ENCODE peak calls at places on chromosomes 3 and 15, in nine cellular contexts. D, Z, R, G, V, K, M, I and C are unnamed samples.

GRCh38 chr15:31563421-31563820 is 236.8 kb downstream of the KLF13 start:
- DNase-seq in D (no peak), Z (no peak), R (no peak), G (no peak), V (no peak), K (no peak), M (no peak), I (no peak), C (no peak)

GRCh38 chr3:141643391-141643790 is 94.7 kb upstream of the RNF7 start:
- DNase-seq in D (no peak), Z (peak), R (no peak), G (peak), V (no peak), K (no peak), M (no peak), I (peak), C (no peak)

GRCh38 chr15:77869021-77869895 is 208.3 kb downstream of the TBC1D2B start:
- DNase-seq in D (no peak), Z (no peak), R (no peak), G (peak), V (no peak), K (no peak), M (no peak), I (peak), C (peak)

GRCh38 chr15:74345051-74345450 is 22.4 kb downstream of the CYP11A1 start:
- DNase-seq in D (no peak), Z (peak), R (no peak), G (peak), V (no peak), K (no peak), M (no peak), I (peak), C (peak)

GRCh38 chr3:155791190-155791589 is 14.9 kb downstream of the C3orf33 start:
- DNase-seq in D (no peak), Z (peak), R (no peak), G (peak), V (peak), K (peak), M (no peak), I (no peak), C (no peak)

GRCh38 chr15:43751885-43752284 is 5.6 kb downstream of the PDIA3 start:
- DNase-seq in D (no peak), Z (no peak), R (no peak), G (no peak), V (no peak), K (no peak), M (no peak), I (no peak), C (no peak)

GRCh38 chr3:107710851-107711250 is 188.1 kb downstream of the BBX start:
- DNase-seq in D (peak), Z (peak), R (peak), G (peak), V (peak), K (no peak), M (peak), I (peak), C (peak)

GRCh38 chr3:190739726-190740230 is 122.7 kb downstream of the GMNC start:
- DNase-seq in D (no peak), Z (no peak), R (no peak), G (peak), V (peak), K (no peak), M (no peak), I (no peak), C (no peak)

GRCh38 chr3:195001961-195002861 is 268.7 kb downstream of the XXYLT1 start:
- DNase-seq in D (peak), Z (peak), R (peak), G (peak), V (peak), K (peak), M (peak), I (no peak), C (peak)

GRCh38 chr3:168443967-168444366 is 348.2 kb upstream of the GOLIM4 start:
- DNase-seq in D (no peak), Z (no peak), R (no peak), G (no peak), V (no peak), K (no peak), M (no peak), I (no peak), C (no peak)

GRCh38 chr3:129259612-129260477 is 10.4 kb downstream of the COPG1 start:
- DNase-seq in D (no peak), Z (no peak), R (no peak), G (no peak), V (no peak), K (no peak), M (no peak), I (no peak), C (no peak)

GRCh38 chr3:65635661-65636060 is 403.1 kb downstream of the MAGI1 start:
- DNase-seq in D (no peak), Z (no peak), R (no peak), G (no peak), V (no peak), K (no peak), M (no peak), I (no peak), C (no peak)

GRCh38 chr15:28984421-28985375 is 98.9 kb downstream of the APBA2 start:
- DNase-seq in D (no peak), Z (peak), R (no peak), G (peak), V (peak), K (no peak), M (peak), I (peak), C (no peak)

GRCh38 chr3:166783206-166783605 is 596.9 kb downstream of the ZBBX start:
- DNase-seq in D (no peak), Z (no peak), R (no peak), G (no peak), V (no peak), K (no peak), M (no peak), I (no peak), C (no peak)

GRCh38 chr15:23420806-23421575 is 26.1 kb downstream of the GOLGA6L2 start:
- DNase-seq in D (no peak), Z (no peak), R (no peak), G (no peak), V (peak), K (no peak), M (no peak), I (no peak), C (no peak)

DNA sequence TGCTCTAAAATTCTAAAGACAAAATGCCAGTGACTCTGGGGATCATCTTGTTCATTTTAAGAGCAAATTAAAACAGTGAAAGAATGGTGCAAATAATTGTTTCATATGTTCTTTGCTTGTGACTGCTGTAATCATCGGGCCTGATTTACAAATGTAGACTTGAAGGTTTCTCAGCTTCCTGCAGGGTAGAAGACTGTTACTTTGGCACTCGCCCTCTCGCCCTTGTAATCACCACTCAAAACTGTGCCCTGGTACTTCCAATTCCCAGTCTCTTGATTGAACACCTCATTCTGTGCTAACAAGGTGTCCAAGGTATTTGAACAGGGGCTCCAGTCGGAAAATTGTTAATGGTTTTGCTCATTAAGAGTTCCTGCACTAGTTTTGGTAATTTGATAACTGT is 209.5 kb downstream of the ZIC1 start:
- DNase-seq in D (no peak), Z (no peak), R (no peak), G (no peak), V (no peak), K (peak), M (no peak), I (no peak), C (no peak)
- H2AFZ ChIP-seq in D (no peak), Z (no peak), R (no peak), G (peak), V (peak), K (no peak), M (no peak), I (peak), C (no peak)

GRCh38 chr15:34436956-34437442 is 609 bp downstream of the GOLGA8A start:
- DNase-seq in D (no peak), Z (peak), R (peak), G (peak), V (peak), K (peak), M (peak), I (peak), C (peak)

GRCh38 chr15:34439878-34440277 is 2.3 kb upstream of the GOLGA8A start:
- DNase-seq in D (no peak), Z (no peak), R (no peak), G (no peak), V (no peak), K (no peak), M (no peak), I (no peak), C (no peak)

GRCh38 chr15:34435658-34436057 is 1.9 kb downstream of the GOLGA8A start:
- DNase-seq in D (no peak), Z (no peak), R (no peak), G (no peak), V (no peak), K (no peak), M (no peak), I (no peak), C (no peak)

GRCh38 chr15:34436126-34436955 is 1.3 kb downstream of the GOLGA8A start:
- DNase-seq in D (no peak), Z (no peak), R (peak), G (peak), V (peak), K (peak), M (no peak), I (peak), C (peak)

DNA sequence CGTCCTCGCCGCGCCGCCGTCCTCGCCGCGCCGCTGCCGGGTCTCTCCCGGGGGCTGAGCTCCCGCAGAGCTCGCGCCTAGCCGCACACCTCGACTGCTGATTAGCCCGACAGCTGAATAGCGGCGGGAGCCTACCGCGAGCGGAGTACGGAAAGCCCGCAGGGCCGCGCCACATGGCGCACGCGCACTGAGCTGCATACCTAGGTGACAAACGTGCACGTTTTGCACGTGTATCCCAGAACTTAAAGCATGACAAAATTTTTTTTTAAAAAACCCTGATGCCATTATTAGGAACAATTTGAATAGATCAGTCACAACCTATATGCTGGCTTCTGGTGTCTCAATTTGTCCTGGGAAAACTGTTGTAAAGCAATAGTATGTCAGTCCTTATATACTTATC is at the start of gene GOLGA8A:
- DNase-seq in D (peak), Z (peak), R (peak), G (peak), V (peak), K (peak), M (peak), I (peak), C (peak)
- H2AFZ ChIP-seq in D (peak), Z (peak), R (peak), G (peak), V (no peak), K (peak), M (peak), I (peak), C (peak)

DNA sequence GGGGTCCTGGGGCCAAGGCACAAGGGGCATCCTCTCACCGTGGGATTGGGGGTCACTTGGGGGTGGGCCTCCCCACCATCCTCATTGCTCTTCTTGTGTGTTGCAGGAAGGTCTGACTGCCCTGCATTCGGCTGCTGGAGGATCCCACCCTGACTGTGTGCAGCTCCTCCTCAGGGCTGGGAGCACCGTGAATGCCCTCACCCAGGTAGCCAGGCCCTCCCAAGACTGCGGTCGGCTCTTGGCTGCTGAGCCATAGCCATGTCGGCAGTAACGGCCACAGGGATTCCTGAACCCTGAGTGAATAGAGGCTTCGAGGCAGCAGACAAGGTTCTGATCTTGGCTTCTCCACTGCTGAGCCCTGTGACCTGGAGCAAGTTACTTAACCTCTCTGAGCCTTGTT is 19.7 kb downstream of the ANKDD1A start:
- DNase-seq in D (no peak), Z (no peak), R (no peak), G (no peak), V (no peak), K (no peak), M (no peak), I (no peak), C (no peak)
- H2AFZ ChIP-seq in D (no peak), Z (peak), R (no peak), G (no peak), V (no peak), K (no peak), M (no peak), I (peak), C (peak)

DNA sequence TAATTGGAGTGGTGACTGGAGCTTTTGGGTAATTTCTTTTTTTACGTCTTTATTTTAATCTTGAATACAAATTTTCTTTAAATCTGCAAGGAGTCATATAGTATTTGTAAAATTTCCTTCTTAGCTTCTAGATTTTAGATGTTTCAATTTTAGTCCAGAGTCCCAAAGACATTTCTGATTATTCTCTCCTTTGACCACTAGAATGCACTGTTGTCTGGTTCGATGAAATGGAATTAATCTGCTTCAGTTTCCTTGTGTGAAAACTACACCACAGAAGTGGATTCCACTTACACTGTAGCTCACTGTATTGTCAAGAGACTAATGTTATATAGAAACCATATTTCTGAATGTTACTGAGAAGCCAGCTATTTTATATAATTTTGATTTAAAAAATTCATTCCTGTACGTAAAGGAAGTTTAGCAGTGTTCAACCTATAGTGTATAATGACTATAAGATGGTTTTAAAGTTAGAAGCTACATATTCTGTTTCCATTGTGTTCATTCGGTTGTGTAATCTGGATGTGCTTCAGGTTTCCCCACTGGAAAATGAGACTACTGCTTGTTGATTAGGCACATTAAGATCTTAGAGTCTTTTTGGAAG is 6.1 kb downstream of the GRAMD1C start:
- DNase-seq in D (no peak), Z (peak), R (no peak), G (peak), V (peak), K (peak), M (peak), I (peak), C (peak)
- H2AFZ ChIP-seq in D (no peak), Z (no peak), R (no peak), G (no peak), V (no peak), K (no peak), M (no peak), I (no peak), C (no peak)

DNA sequence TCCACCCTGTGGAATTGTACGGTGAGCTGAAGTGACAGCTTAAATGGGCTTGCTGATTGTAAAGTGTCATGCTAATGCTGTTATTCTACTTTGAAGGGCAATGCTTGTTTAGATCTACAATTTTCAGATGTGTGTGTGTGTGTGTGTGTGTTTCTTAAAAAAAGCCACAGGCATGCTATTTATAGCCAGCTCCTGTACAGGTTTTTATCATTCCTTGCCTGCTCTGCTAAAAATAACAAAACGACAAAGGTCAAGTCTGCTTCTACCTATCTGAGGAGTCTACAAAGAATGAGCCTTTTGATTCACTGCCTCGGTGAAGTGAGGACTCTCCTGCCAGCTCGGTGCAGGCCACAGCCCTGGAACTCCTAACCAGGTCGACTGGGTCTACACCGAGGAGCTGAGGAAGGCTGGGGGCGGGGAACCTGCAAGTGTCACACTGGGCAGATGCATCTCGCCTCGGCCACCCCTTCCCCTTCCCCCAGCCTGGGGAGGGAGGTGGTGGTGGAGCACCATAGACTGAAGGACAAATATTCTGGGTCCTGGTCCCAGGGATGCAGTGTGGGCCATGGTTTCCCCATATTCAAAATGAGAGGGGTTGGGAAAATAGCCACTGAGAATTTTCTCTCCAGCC is 11.6 kb upstream of the ATP2B2 start:
- DNase-seq in D (no peak), Z (no peak), R (no peak), G (no peak), V (no peak), K (no peak), M (no peak), I (peak), C (no peak)
- H2AFZ ChIP-seq in D (no peak), Z (no peak), R (no peak), G (no peak), V (no peak), K (no peak), M (no peak), I (no peak), C (no peak)

GRCh38 chr3:197027896-197028710 is 1.5 kb downstream of the MELTF start:
- DNase-seq in D (no peak), Z (no peak), R (no peak), G (no peak), V (no peak), K (no peak), M (no peak), I (no peak), C (no peak)
- H2AFZ ChIP-seq in D (no peak), Z (peak), R (peak), G (no peak), V (no peak), K (no peak), M (no peak), I (no peak), C (no peak)